ENCODE peak calls at places on chromosomes 3 and 15, in eight cellular contexts. One of them, this sample, is unnamed.

GRCh38 chr3:101779808-101780366 is 876 bp downstream of the NXPE3 start:
- DNase-seq in A549: no peak
- DNase-seq in GM12865: no peak
- DNase-seq in bronchial epithelial cell: no peak
- DNase-seq in coronary artery: no peak
- DNase-seq in progenitor cell of endocrine pancreas: no peak
- DNase-seq in AG04449: no peak
- DNase-seq in neural crest cell: no peak
- DNase-seq in this sample: no peak

GRCh38 chr15:77083381-77084160 is 12.7 kb upstream of the TSPAN3 start:
- DNase-seq in progenitor cell of endocrine pancreas: peak
- DNase-seq in coronary artery: peak
- DNase-seq in AG04449: no peak
- DNase-seq in A549: peak
- DNase-seq in neural crest cell: peak
- DNase-seq in bronchial epithelial cell: peak
- DNase-seq in GM12865: peak
- DNase-seq in this sample: no peak

GRCh38 chr15:77282333-77282732 is 137.6 kb downstream of the PEAK1 start:
- DNase-seq in A549: no peak
- DNase-seq in AG04449: peak
- DNase-seq in GM12865: no peak
- DNase-seq in coronary artery: no peak
- DNase-seq in neural crest cell: no peak
- DNase-seq in progenitor cell of endocrine pancreas: no peak
- DNase-seq in bronchial epithelial cell: no peak
- DNase-seq in this sample: no peak

GRCh38 chr15:80695099-80695910 is at the start of gene ABHD17C:
- DNase-seq in bronchial epithelial cell: no peak
- DNase-seq in progenitor cell of endocrine pancreas: peak
- DNase-seq in GM12865: peak
- DNase-seq in AG04449: no peak
- DNase-seq in neural crest cell: peak
- DNase-seq in A549: peak
- DNase-seq in coronary artery: peak
- DNase-seq in this sample: peak

GRCh38 chr3:43783987-43784639 is 93.4 kb downstream of the ABHD5 start:
- DNase-seq in A549: no peak
- DNase-seq in bronchial epithelial cell: no peak
- DNase-seq in neural crest cell: no peak
- DNase-seq in GM12865: no peak
- DNase-seq in coronary artery: peak
- DNase-seq in AG04449: no peak
- DNase-seq in progenitor cell of endocrine pancreas: no peak
- DNase-seq in this sample: peak

GRCh38 chr15:46892621-46893160 is 824.6 kb upstream of the SEMA6D start:
- DNase-seq in bronchial epithelial cell: peak
- DNase-seq in coronary artery: no peak
- DNase-seq in A549: no peak
- DNase-seq in GM12865: no peak
- DNase-seq in neural crest cell: no peak
- DNase-seq in progenitor cell of endocrine pancreas: no peak
- DNase-seq in AG04449: no peak
- DNase-seq in this sample: no peak

GRCh38 chr3:128878556-128879124 is 780 bp upstream of the ACAD9 start:
- DNase-seq in bronchial epithelial cell: peak
- DNase-seq in progenitor cell of endocrine pancreas: no peak
- DNase-seq in A549: peak
- DNase-seq in coronary artery: no peak
- DNase-seq in AG04449: peak
- DNase-seq in GM12865: peak
- DNase-seq in neural crest cell: no peak
- DNase-seq in this sample: no peak

GRCh38 chr3:161156936-161157335 is 51.8 kb upstream of the B3GALNT1 start:
- DNase-seq in AG04449: no peak
- DNase-seq in GM12865: no peak
- DNase-seq in coronary artery: no peak
- DNase-seq in progenitor cell of endocrine pancreas: no peak
- DNase-seq in neural crest cell: no peak
- DNase-seq in A549: no peak
- DNase-seq in bronchial epithelial cell: no peak
- DNase-seq in this sample: no peak

GRCh38 chr15:56739474-56739873 is 6.2 kb upstream of the ZNF280D start:
- DNase-seq in AG04449: no peak
- DNase-seq in coronary artery: no peak
- DNase-seq in progenitor cell of endocrine pancreas: no peak
- DNase-seq in neural crest cell: no peak
- DNase-seq in A549: no peak
- DNase-seq in GM12865: no peak
- DNase-seq in bronchial epithelial cell: no peak
- DNase-seq in this sample: no peak

GRCh38 chr3:69084326-69084667 is 440 bp upstream of the ARL6IP5 start:
- DNase-seq in A549: peak
- DNase-seq in GM12865: no peak
- DNase-seq in bronchial epithelial cell: peak
- DNase-seq in coronary artery: no peak
- DNase-seq in neural crest cell: no peak
- DNase-seq in AG04449: no peak
- DNase-seq in progenitor cell of endocrine pancreas: no peak
- DNase-seq in this sample: no peak

DNA sequence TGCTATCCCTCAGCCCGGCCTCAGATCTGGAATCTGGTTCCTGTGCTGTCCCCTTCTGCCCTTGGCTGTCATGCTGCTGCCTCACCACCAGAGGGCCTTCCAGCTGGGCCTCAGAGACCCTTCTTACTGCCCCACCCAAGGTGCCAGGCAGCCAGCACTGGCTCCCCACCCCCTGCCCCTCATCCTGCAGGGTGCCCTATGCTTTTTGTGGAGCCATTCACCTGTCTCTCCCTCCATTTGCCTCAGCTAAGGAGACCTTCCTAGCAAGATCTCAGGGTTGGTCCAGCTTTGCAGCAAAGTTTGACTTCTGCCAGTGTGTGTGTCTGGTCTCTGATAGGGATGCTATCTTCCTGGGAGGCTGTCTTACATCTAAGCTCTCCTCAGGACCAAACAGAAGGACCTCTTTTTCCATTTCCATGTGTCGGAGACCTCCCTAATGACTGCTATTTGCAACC is 1.9 kb upstream of the VWA5B2 start:
- DNase-seq in A549: peak
- DNase-seq in coronary artery: no peak
- DNase-seq in bronchial epithelial cell: peak
- DNase-seq in progenitor cell of endocrine pancreas: no peak
- DNase-seq in AG04449: no peak
- DNase-seq in GM12865: peak
- DNase-seq in neural crest cell: peak
- DNase-seq in this sample: no peak
- TF ChIP-seq CTCF in A549: peak
- TF ChIP-seq CTCF in coronary artery: peak
- TF ChIP-seq CTCF in bronchial epithelial cell: peak
- TF ChIP-seq CTCF in progenitor cell of endocrine pancreas: peak
- TF ChIP-seq CTCF in AG04449: peak
- TF ChIP-seq CTCF in GM12865: peak
- TF ChIP-seq CTCF in neural crest cell: peak
- TF ChIP-seq CTCF in this sample: peak

GRCh38 chr3:153161714-153162512 is at the start of gene RAP2B:
- DNase-seq in A549: peak
- DNase-seq in bronchial epithelial cell: peak
- DNase-seq in coronary artery: peak
- DNase-seq in progenitor cell of endocrine pancreas: peak
- DNase-seq in AG04449: peak
- DNase-seq in neural crest cell: peak
- DNase-seq in GM12865: peak
- DNase-seq in this sample: peak
- TF ChIP-seq CTCF in A549: no peak
- TF ChIP-seq CTCF in bronchial epithelial cell: no peak
- TF ChIP-seq CTCF in coronary artery: no peak
- TF ChIP-seq CTCF in progenitor cell of endocrine pancreas: no peak
- TF ChIP-seq CTCF in AG04449: no peak
- TF ChIP-seq CTCF in neural crest cell: no peak
- TF ChIP-seq CTCF in GM12865: no peak
- TF ChIP-seq CTCF in this sample: peak

GRCh38 chr3:107578523-107578922 is 55.8 kb downstream of the BBX start:
- DNase-seq in neural crest cell: no peak
- DNase-seq in progenitor cell of endocrine pancreas: no peak
- DNase-seq in A549: no peak
- DNase-seq in coronary artery: no peak
- DNase-seq in AG04449: no peak
- DNase-seq in GM12865: no peak
- DNase-seq in bronchial epithelial cell: no peak
- DNase-seq in this sample: no peak
- TF ChIP-seq CTCF in neural crest cell: no peak
- TF ChIP-seq CTCF in progenitor cell of endocrine pancreas: no peak
- TF ChIP-seq CTCF in A549: no peak
- TF ChIP-seq CTCF in coronary artery: no peak
- TF ChIP-seq CTCF in AG04449: no peak
- TF ChIP-seq CTCF in GM12865: no peak
- TF ChIP-seq CTCF in bronchial epithelial cell: no peak
- TF ChIP-seq CTCF in this sample: no peak

DNA sequence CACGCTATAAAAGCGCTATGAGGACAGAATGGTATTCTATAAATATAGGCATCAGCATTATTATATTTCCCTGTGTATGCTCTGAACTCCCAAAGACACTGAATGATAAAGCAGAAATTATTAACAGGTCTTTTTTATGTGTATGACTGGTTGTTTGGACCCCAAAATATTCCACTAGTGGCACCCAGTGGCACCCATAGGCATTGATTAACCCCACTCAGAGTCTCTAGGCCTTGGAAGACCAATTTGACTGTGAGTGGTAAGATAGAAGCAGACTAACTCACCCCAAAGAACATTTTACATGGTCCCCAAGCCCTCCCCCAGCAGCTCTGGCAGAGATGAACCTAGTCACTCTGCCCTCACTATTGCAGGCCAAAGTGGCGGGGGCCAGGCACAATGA is 45.4 kb upstream of the UBE2E1 start:
- DNase-seq in coronary artery: no peak
- DNase-seq in progenitor cell of endocrine pancreas: no peak
- DNase-seq in A549: no peak
- DNase-seq in bronchial epithelial cell: no peak
- DNase-seq in neural crest cell: no peak
- DNase-seq in GM12865: peak
- DNase-seq in AG04449: no peak
- DNase-seq in this sample: no peak
- TF ChIP-seq CTCF in coronary artery: no peak
- TF ChIP-seq CTCF in progenitor cell of endocrine pancreas: no peak
- TF ChIP-seq CTCF in A549: no peak
- TF ChIP-seq CTCF in bronchial epithelial cell: no peak
- TF ChIP-seq CTCF in neural crest cell: no peak
- TF ChIP-seq CTCF in GM12865: peak
- TF ChIP-seq CTCF in AG04449: no peak
- TF ChIP-seq CTCF in this sample: no peak

GRCh38 chr3:149288655-149289054 is 44.8 kb downstream of the TM4SF18 start:
- DNase-seq in progenitor cell of endocrine pancreas: no peak
- DNase-seq in A549: no peak
- DNase-seq in GM12865: no peak
- DNase-seq in bronchial epithelial cell: no peak
- DNase-seq in neural crest cell: no peak
- DNase-seq in AG04449: no peak
- DNase-seq in coronary artery: no peak
- DNase-seq in this sample: no peak

GRCh38 chr3:149296972-149297371 is 36.5 kb downstream of the TM4SF18 start:
- DNase-seq in AG04449: no peak
- DNase-seq in bronchial epithelial cell: no peak
- DNase-seq in neural crest cell: no peak
- DNase-seq in GM12865: no peak
- DNase-seq in coronary artery: no peak
- DNase-seq in progenitor cell of endocrine pancreas: no peak
- DNase-seq in A549: no peak
- DNase-seq in this sample: no peak

DNA sequence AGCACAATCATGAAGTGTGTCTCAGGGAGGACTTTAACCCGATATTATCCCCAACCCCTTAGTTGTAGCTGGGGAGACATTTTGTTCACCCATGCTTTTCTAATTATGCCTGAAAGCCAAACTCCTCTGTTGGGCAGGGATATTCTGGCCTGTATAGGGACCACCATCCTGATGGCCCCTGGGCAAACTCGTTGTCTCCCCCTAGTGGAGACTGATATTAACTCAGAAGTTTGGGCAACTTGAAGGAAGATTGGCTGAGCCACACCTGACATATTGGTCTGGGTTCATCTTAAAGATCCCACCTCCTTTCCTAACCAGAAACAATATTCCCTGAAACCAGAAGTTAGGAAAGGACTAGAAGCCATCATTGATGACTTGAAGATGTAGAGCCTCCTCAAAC is 42.3 kb downstream of the TM4SF18 start:
- DNase-seq in progenitor cell of endocrine pancreas: no peak
- DNase-seq in coronary artery: no peak
- DNase-seq in neural crest cell: no peak
- DNase-seq in GM12865: peak
- DNase-seq in A549: no peak
- DNase-seq in AG04449: no peak
- DNase-seq in bronchial epithelial cell: no peak
- DNase-seq in this sample: no peak
- TF ChIP-seq CTCF in progenitor cell of endocrine pancreas: peak
- TF ChIP-seq CTCF in coronary artery: no peak
- TF ChIP-seq CTCF in neural crest cell: peak
- TF ChIP-seq CTCF in GM12865: peak
- TF ChIP-seq CTCF in A549: peak
- TF ChIP-seq CTCF in AG04449: peak
- TF ChIP-seq CTCF in bronchial epithelial cell: peak
- TF ChIP-seq CTCF in this sample: peak

DNA sequence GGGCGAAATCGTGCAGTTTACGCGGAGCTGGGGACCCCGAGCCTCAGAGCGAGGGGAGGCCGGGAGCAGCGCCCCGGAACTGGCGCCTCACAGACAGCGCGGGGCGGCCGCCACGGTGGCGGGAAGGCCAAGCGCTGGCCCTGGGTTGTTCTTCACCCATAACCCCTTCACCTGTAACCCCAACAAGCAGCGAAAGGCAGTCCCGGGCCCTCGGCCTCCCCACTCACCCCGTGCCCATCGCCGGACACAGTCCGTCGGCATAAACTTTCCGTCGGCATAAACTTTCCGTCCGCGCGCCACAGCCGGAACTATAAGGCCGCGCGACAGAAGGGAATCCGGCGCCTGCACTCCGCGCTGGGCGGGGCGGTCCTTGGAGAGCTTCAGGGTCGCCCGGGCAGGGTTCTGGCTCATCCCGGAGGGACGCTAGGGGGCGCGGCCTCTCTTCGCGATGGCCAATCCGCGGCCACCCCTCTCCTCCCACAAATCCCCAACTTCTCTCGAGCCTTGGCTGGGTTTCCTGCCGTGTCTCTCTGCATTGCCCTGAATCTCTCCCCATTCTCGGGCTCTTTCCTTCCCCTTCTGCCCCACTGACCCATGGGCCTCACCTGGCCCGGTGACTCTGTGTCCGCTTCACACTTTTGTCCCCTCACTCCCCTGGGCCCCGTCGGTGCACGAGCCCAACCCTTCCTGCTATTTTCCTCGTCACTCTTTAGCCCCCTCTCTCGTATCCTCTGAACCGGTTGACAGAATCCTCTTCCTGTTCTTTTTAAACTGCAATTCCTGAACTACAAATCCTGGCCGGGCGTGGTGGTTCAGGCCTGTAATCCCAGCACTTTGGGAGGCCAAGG is at the start of gene INTS14:
- DNase-seq in A549: peak
- DNase-seq in neural crest cell: peak
- DNase-seq in AG04449: peak
- DNase-seq in GM12865: peak
- DNase-seq in bronchial epithelial cell: peak
- DNase-seq in coronary artery: peak
- DNase-seq in progenitor cell of endocrine pancreas: peak
- DNase-seq in this sample: peak
- TF ChIP-seq CTCF in A549: peak
- TF ChIP-seq CTCF in neural crest cell: peak
- TF ChIP-seq CTCF in AG04449: peak
- TF ChIP-seq CTCF in GM12865: peak
- TF ChIP-seq CTCF in bronchial epithelial cell: peak
- TF ChIP-seq CTCF in coronary artery: peak
- TF ChIP-seq CTCF in progenitor cell of endocrine pancreas: peak
- TF ChIP-seq CTCF in this sample: peak

GRCh38 chr3:26712211-26713026 is 89.8 kb downstream of the LRRC3B start:
- DNase-seq in A549: peak
- DNase-seq in coronary artery: no peak
- DNase-seq in neural crest cell: peak
- DNase-seq in GM12865: peak
- DNase-seq in bronchial epithelial cell: peak
- DNase-seq in AG04449: no peak
- DNase-seq in progenitor cell of endocrine pancreas: no peak
- DNase-seq in this sample: no peak
- TF ChIP-seq CTCF in A549: peak
- TF ChIP-seq CTCF in coronary artery: peak
- TF ChIP-seq CTCF in neural crest cell: peak
- TF ChIP-seq CTCF in GM12865: peak
- TF ChIP-seq CTCF in bronchial epithelial cell: peak
- TF ChIP-seq CTCF in AG04449: no peak
- TF ChIP-seq CTCF in progenitor cell of endocrine pancreas: peak
- TF ChIP-seq CTCF in this sample: peak